ENCODE peak calls at places on chromosomes 7 and 10, in four cellular contexts. C is endodermal cell, I is HCT116, B is A673. S is an unnamed sample.
A peak's percentile ranks its signal among the peaks of the same experiment; 100 is the strongest.

GRCh38 chr7:119720541-119720940 is 552.4 kb upstream of the KCND2 start:
- DNase-seq in C (no peak), I (peak; percentile 32), B (peak; percentile 33), S (no peak)

GRCh38 chr7:36784991-36785940 is 61.0 kb upstream of the AOAH start:
- DNase-seq in I (no peak), B (peak; percentile 3), C (no peak), S (no peak)

GRCh38 chr7:69903410-69903809 is 305.1 kb downstream of the AUTS2 start:
- DNase-seq in B (peak; percentile 76), I (no peak), C (no peak), S (no peak)

GRCh38 chr10:124611738-124612137 is 132.4 kb downstream of the FAM53B start:
- DNase-seq in I (no peak), C (no peak), B (no peak), S (no peak)

GRCh38 chr7:69687739-69688431 is 89.6 kb downstream of the AUTS2 start:
- DNase-seq in C (no peak), B (no peak), I (no peak), S (no peak)

GRCh38 chr10:25392132-25392531 is 217.3 kb downstream of the GPR158 start:
- DNase-seq in B (no peak), C (no peak), I (no peak), S (no peak)

GRCh38 chr10:101066146-101066889 is 4.5 kb downstream of the KAZALD1 start:
- DNase-seq in I (peak; percentile 87), B (peak; percentile 70), C (peak; percentile 79), S (peak; percentile 84)

GRCh38 chr7:145031162-145031561 is 195.3 kb upstream of the TPK1 start:
- DNase-seq in C (no peak), B (no peak), I (no peak), S (no peak)

GRCh38 chr10:29470843-29471482 is 163.8 kb downstream of the SVIL start:
- DNase-seq in C (no peak), B (peak; percentile 35), I (no peak), S (no peak)

GRCh38 chr7:106812027-106812643 is 52.9 kb upstream of the PIK3CG start:
- DNase-seq in B (no peak), C (no peak), I (no peak), S (no peak)

GRCh38 chr7:44887293-44887692 is 2.0 kb upstream of the PURB start:
- DNase-seq in C (no peak), B (no peak), I (no peak), S (no peak)

GRCh38 chr7:73718905-73719805 is at the start of gene STX1A:
- DNase-seq in C (peak; percentile 89), B (peak; percentile 82), I (no peak), S (peak; percentile 37)

GRCh38 chr7:156764016-156764669 is 123.6 kb downstream of the RNF32 start:
- DNase-seq in I (peak; percentile 45), C (peak; percentile 75), B (peak; percentile 75), S (no peak)

GRCh38 chr10:29896053-29896452 is 163.3 kb downstream of the JCAD start:
- DNase-seq in B (no peak), I (no peak), C (no peak), S (no peak)

GRCh38 chr7:112162161-112163020 is 43.8 kb downstream of the DOCK4 start:
- DNase-seq in B (peak; percentile 82), I (no peak), C (peak; percentile 92), S (no peak)

GRCh38 chr10:70853031-70853430 is 35.3 kb downstream of the PCBD1 start:
- DNase-seq in I (no peak), B (no peak), C (no peak), S (no peak)

GRCh38 chr7:7182156-7183060 is at the start of gene C1GALT1:
- DNase-seq in I (peak; percentile 93), C (peak; percentile 98), B (peak; percentile 98), S (peak; percentile 98)

GRCh38 chr10:121138112-121138860 is 287.1 kb downstream of the WDR11 start:
- DNase-seq in I (no peak), B (no peak), C (no peak), S (no peak)

GRCh38 chr10:110919971-110920881 is 822 bp downstream of the SHOC2 start:
- DNase-seq in I (no peak), B (peak; percentile 72), C (peak; percentile 80), S (peak; percentile 46)

GRCh38 chr10:111148025-111148424 is 71.2 kb downstream of the ADRA2A start:
- DNase-seq in B (no peak), I (no peak), C (no peak), S (no peak)

GRCh38 chr7:83547526-83547925 is 101.4 kb downstream of the SEMA3E start:
- DNase-seq in I (peak; percentile 6), C (no peak), B (peak; percentile 15), S (no peak)

GRCh38 chr7:26048663-26049062 is 103.3 kb upstream of the NFE2L3 start:
- DNase-seq in C (no peak), I (no peak), B (no peak), S (no peak)

GRCh38 chr7:46742608-46743000 is 821.5 kb upstream of the IGFBP3 start:
- DNase-seq in C (no peak), B (no peak), I (no peak), S (no peak)

GRCh38 chr7:127769696-127770400 is 117.9 kb downstream of the SND1 start:
- DNase-seq in C (no peak), I (no peak), B (peak; percentile 73), S (no peak)

GRCh38 chr10:35372329-35372728 is 36.0 kb downstream of the CCNY start:
- DNase-seq in I (no peak), B (no peak), C (no peak), S (peak; percentile 70)

GRCh38 chr7:36653011-36653670 is 71.2 kb downstream of the AOAH start:
- DNase-seq in C (no peak), I (no peak), B (no peak), S (peak; percentile 65)

GRCh38 chr10:8615118-8615517 is 560.6 kb downstream of the GATA3 start:
- DNase-seq in B (no peak), I (no peak), C (no peak), S (no peak)

GRCh38 chr10:29276251-29276850 is 12.5 kb upstream of the LYZL1 start:
- DNase-seq in C (no peak), B (no peak), I (no peak), S (no peak)

GRCh38 chr7:99031496-99031895 is 112.4 kb downstream of the SMURF1 start:
- DNase-seq in C (no peak), B (no peak), I (no peak), S (no peak)

GRCh38 chr7:99030951-99031350 is 113.0 kb downstream of the SMURF1 start:
- DNase-seq in I (no peak), C (no peak), B (no peak), S (no peak)

GRCh38 chr7:99029481-99030144 is 114.3 kb downstream of the SMURF1 start:
- DNase-seq in C (no peak), B (no peak), I (no peak), S (no peak)

GRCh38 chr7:99028261-99028971 is 115.5 kb downstream of the SMURF1 start:
- DNase-seq in I (no peak), C (no peak), B (no peak), S (no peak)

GRCh38 chr7:99030145-99030856 is 113.6 kb downstream of the SMURF1 start:
- DNase-seq in B (no peak), I (no peak), C (no peak), S (no peak)
- H3K27ac ChIP-seq in B (no peak overlapping the region), I (no peak overlapping the region), C (no peak overlapping the region), S (no peak overlapping the region)

GRCh38 chr10:33484787-33485186 is 150.3 kb upstream of the NRP1 start:
- DNase-seq in B (peak; percentile 62), I (no peak), C (no peak), S (no peak)
- H3K4me3 ChIP-seq in B (no peak overlapping the region), I (no peak overlapping the region), C (no peak overlapping the region), S (no peak overlapping the region)

GRCh38 chr10:48414778-48415177 is 108.3 kb downstream of the MAPK8 start:
- DNase-seq in I (no peak), B (no peak), C (no peak), S (no peak)
- H3K27ac ChIP-seq in I (no peak overlapping the region), B (no peak overlapping the region), C (no peak overlapping the region), S (peak overlapping the region; percentile 16)

GRCh38 chr10:62046522-62047239 is 145.2 kb downstream of the ARID5B start:
- DNase-seq in C (no peak), B (peak; percentile 64), I (no peak), S (peak; percentile 59)
- H3K4me3 ChIP-seq in C (no peak overlapping the region), B (peak overlapping the region; percentile 7), I (no peak overlapping the region), S (no peak overlapping the region)

GRCh38 chr7:134991469-134992339 is 5.4 kb downstream of the AGBL3 start:
- DNase-seq in I (no peak), C (no peak), B (no peak), S (peak; percentile 40)

GRCh38 chr7:134986363-134987231 is at the start of gene AGBL3:
- DNase-seq in C (peak; percentile 99), B (peak; percentile 98), I (peak; percentile 95), S (peak; percentile 95)

GRCh38 chr7:134988161-134988560 is 1.9 kb downstream of the AGBL3 start:
- DNase-seq in I (no peak), C (no peak), B (peak; percentile 4), S (no peak)

DNA sequence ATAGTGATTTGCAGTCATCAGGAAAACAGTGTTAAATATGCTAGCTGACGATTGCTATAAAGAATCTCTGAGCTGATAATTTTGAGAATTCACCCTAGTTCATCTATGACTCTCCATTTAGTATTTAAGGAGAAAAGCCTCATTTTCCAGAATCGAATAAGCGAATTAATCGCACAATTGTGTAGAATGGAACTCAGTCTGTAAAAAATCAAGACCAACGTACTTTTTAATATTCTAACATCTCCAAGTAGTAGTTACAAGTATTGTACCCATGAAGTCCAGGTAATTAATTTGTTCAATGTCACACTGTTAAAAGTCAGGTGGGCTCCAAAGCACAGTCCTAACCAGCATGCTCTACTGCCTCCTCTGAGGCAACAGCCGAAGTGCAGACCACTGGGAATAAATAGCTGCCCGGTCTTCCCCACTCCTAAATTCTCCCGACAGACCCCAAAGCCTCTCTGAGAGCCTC is 380 bp upstream of the AGBL3 start:
- DNase-seq in C (no peak), I (no peak), B (no peak), S (no peak)
- H3K27ac ChIP-seq in C (no peak overlapping the region), I (peak overlapping the region; percentile 75), B (peak overlapping the region; percentile 88), S (peak overlapping the region; percentile 66)

GRCh38 chr7:139749545-139749944 is 28.3 kb downstream of the HIPK2 start:
- DNase-seq in C (peak; percentile 21), I (no peak), B (no peak), S (no peak)

GRCh38 chr7:139746652-139747051 is 31.1 kb downstream of the HIPK2 start:
- DNase-seq in B (no peak), I (no peak), C (no peak), S (no peak)

GRCh38 chr7:139748373-139748765 is 29.4 kb downstream of the HIPK2 start:
- DNase-seq in B (no peak), C (peak; percentile 10), I (no peak), S (no peak)

GRCh38 chr7:139748936-139749335 is 28.9 kb downstream of the HIPK2 start:
- DNase-seq in B (no peak), C (peak; percentile 14), I (no peak), S (no peak)

GRCh38 chr7:139747662-139748372 is 30.0 kb downstream of the HIPK2 start:
- DNase-seq in C (peak; percentile 33), B (no peak), I (no peak), S (no peak)
- H3K4me3 ChIP-seq in C (no peak overlapping the region), B (no peak overlapping the region), I (no peak overlapping the region), S (no peak overlapping the region)

GRCh38 chr7:131097662-131098376 is 229.9 kb upstream of the MKLN1 start:
- DNase-seq in I (no peak), B (no peak), C (no peak), S (no peak)
- H3K27ac ChIP-seq in I (no peak overlapping the region), B (no peak overlapping the region), C (no peak overlapping the region), S (no peak overlapping the region)